ENCODE peak calls at places on chromosomes 7 and 10, in seven cellular contexts. P is heart left ventricle; N is RWPE2; E is right cardiac atrium; G is CD8-positive, alpha-beta memory T cell; B is GM23338; I is colonic mucosa. S is an unnamed sample. For H3K4me1 and H3K27me3, the result is how much of the 10 kb centered on the place peaks cover.

GRCh38 chr10:21675157-21675796 is 141.2 kb downstream of the MLLT10 start:
- DNase-seq in P (no peak), N (no peak), E (no peak), G (no peak), B (peak), I (peak), S (no peak)

GRCh38 chr7:44323381-44324203 is 1.8 kb downstream of the CAMK2B start:
- DNase-seq in P (no peak), N (no peak), E (no peak), G (no peak), B (no peak), I (no peak), S (no peak)

GRCh38 chr7:70997275-70997674 is 134.7 kb upstream of the GALNT17 start:
- DNase-seq in P (no peak), N (no peak), E (no peak), G (no peak), B (no peak), I (no peak), S (no peak)

GRCh38 chr10:31650010-31650409 is 278.6 kb downstream of the ARHGAP12 start:
- DNase-seq in P (peak), N (no peak), E (peak), G (no peak), B (no peak), I (peak), S (peak)

GRCh38 chr10:21969326-21970287 is 33.9 kb downstream of the DNAJC1 start:
- DNase-seq in P (no peak), N (no peak), E (no peak), G (no peak), B (no peak), I (no peak), S (no peak)

GRCh38 chr10:89269822-89270483 is 18.4 kb upstream of the LIPA start:
- DNase-seq in P (no peak), N (no peak), E (no peak), G (no peak), B (no peak), I (no peak), S (no peak)

GRCh38 chr10:90718185-90718584 is 139.7 kb downstream of the HTR7 start:
- DNase-seq in P (no peak), N (no peak), E (no peak), G (no peak), B (no peak), I (no peak), S (no peak)

GRCh38 chr7:94297397-94297838 is 97.3 kb upstream of the COL1A2 start:
- DNase-seq in P (peak), N (no peak), E (peak), G (no peak), B (no peak), I (peak), S (peak)

GRCh38 chr10:11798862-11799735 is 24.1 kb upstream of the PROSER2 start:
- DNase-seq in P (no peak), N (no peak), E (no peak), G (no peak), B (peak), I (no peak), S (peak)

DNA sequence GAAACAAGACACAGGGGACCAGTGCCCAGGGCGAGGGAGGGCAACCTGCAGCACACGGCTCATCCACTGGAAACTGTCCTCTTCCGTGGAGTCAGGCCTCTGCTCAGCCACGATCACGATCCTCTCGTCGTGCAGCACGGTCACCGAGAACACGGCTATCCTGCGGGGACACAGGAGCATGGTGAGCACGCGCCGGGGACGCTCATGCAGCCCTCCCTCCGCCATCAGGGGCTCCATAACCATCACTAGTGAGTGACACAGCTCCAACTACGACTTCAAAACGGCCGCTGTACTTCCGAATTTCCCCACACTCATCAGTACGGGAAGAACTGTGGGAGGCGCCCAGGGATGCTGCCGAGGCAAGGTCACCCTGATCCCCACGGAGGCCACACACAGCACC is 227.9 kb downstream of the ZMYND11 start:
- DNase-seq in P (no peak), N (no peak), E (no peak), G (no peak), B (no peak), I (no peak), S (no peak)
- H3K4me3 ChIP-seq in P (no peak), N (no peak), E (no peak), G (no peak), B (no peak), I (no peak), S (no peak)

DNA sequence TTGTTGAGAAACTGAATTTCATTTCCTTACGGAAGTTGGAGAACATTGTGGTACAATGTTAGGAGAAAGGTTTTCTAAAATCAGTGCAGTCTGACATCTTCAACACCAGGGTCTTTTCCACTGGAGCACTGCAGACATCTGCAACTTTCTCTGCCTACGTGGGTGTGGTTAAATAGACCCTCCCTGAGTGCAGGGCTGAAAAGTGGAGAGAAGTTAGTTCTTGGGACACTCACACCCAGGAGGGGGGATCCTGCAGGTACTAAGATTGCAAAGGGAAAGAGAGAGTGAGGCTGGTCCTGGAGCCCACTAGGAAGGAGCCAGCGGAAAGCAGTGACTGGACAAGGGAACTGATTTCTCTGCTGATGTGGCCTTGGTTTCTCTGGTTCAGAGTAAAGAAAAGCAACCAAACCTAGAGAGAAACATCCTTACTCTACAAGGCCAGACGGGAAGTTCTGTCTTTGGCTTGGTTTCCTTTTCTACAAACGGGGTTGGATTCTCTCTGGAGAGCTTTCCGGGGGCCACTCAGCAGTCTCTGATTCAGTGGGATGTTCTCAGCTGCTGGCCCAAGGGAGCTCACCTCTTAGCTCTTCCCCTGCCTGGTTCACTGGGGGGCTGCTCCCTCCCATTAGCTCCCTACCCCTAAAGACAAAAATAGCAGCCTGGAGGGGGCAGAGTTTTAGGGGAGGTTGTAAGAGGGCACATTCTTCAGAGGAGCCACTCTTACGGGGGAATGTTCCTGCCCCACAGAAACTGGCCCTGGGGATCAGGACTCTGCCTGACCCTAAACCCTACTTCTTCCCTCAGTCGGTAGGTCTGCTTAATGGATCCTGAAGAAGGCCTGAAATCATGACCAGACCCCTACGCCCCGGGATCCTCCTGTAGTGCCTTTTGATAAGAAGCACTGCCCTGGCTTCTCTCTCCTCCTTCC is 2.7 kb downstream of the UPP1 start:
- DNase-seq in P (no peak), N (no peak), E (no peak), G (no peak), B (no peak), I (peak), S (no peak)
- H3K4me1 ChIP-seq in P (under half), N (half or more), E (under half), G (half or more), B (under half), I (under half), S (under half)

GRCh38 chr7:36366005-36366583 is 23.6 kb upstream of the ANLN start:
- DNase-seq in P (no peak), N (no peak), E (no peak), G (no peak), B (no peak), I (no peak), S (no peak)
- H3K27me3 ChIP-seq in P (under half), N (under half), E (under half), G (under half), B (half or more), I (under half), S (under half)

GRCh38 chr10:119365773-119366640 is 158.6 kb downstream of the GRK5 start:
- DNase-seq in P (peak), N (no peak), E (no peak), G (no peak), B (no peak), I (no peak), S (no peak)

GRCh38 chr10:119368581-119368980 is 161.2 kb downstream of the GRK5 start:
- DNase-seq in P (peak), N (no peak), E (no peak), G (no peak), B (no peak), I (no peak), S (no peak)

GRCh38 chr10:119368991-119369869 is 161.9 kb downstream of the GRK5 start:
- DNase-seq in P (peak), N (no peak), E (no peak), G (no peak), B (no peak), I (no peak), S (no peak)

GRCh38 chr10:119370046-119370770 is 162.8 kb downstream of the GRK5 start:
- DNase-seq in P (peak), N (no peak), E (peak), G (no peak), B (no peak), I (no peak), S (no peak)

DNA sequence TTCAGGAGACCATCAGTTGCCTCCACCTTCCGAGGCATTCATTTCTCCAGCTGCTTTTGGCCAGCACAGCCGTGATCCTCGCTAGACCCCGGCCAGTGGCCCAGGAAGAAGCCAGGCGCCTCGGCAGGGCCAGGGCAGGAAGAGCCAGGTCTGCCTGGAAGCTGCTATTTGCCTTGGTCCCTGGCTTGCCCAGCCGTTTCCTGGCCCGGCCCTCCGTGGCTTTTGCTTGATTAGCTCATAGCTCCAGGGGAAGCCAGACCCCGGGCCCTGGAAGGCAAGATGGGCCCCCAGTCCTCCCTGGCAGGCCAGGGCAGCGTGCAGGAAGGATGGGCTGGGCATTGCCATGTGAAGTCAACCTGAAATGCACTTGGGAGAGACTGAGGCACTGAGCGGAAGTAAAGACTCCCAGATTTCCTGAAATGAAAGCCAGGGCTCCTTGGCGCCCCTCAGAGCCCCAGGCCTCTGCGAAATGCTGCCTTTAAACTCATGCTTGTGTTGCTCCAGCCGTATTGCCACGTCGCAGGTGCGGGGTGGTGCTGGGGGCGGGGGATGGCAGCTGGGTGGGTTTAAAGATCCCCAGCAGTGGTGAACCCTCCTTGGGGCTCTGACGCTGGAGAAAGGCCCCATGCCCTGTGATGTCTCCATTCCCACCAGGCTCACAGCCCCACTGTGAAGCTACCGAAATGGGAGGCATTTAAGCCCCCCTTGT is 160.6 kb downstream of the GRK5 start:
- DNase-seq in P (peak), N (no peak), E (no peak), G (no peak), B (no peak), I (no peak), S (no peak)
- H3K4me3 ChIP-seq in P (no peak), N (no peak), E (no peak), G (no peak), B (no peak), I (no peak), S (no peak)

DNA sequence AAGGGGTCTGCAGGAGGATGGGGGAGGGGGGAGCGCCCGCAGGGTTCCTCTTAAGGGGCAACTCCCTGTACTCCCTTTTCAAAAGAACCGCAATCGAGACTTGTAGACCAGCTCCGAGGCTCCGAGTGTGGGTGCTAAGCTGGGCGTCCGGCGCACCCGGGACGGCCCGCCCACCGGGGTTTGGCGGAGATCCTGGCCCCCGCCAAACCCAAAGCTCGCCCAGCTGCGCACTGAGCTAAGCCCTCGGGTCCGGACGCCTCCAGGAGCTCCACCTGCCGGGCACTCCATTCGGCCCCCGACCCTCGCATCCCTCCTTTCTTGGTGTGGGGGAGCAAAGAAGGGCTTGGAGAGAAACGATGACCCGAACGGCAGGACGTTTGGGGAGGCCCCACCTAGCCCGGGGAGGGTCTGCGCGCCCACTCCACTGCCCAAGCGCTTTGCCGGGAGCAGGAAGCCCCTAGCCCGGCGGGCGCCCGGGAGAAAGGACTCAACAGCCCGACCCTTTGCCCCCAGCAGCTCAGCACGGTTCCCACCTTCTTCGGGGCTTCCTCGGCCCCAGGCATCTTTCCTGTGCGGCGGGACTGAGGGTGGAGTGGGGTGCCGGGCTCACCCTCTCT is 649 bp downstream of the AFAP1L2 start:
- DNase-seq in P (peak), N (no peak), E (peak), G (no peak), B (peak), I (peak), S (peak)
- H3K4me1 ChIP-seq in P (under half), N (under half), E (under half), G (under half), B (under half), I (under half), S (under half)

DNA sequence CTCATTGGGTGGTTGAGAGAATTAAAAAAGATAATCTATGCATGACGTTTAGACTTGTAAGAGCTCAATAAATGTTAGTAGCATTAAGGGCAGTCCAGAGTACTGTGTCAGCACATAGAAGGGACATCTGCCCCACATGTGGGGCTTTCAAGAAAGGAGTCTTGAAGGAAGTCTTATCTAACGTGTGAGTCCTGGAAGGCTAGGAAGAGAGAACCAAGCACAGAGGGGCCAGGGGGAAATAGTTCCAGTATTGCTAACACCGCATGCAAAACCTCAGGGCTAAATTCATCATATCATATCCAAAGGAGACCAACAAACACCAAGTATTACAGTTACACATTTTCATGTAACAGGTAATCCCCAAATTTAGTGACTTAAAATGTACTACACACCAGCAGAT is 122.7 kb downstream of the AOAH start:
- DNase-seq in P (no peak), N (no peak), E (no peak), G (no peak), B (no peak), I (no peak), S (no peak)
- H3K27me3 ChIP-seq in P (under half), N (under half), E (under half), G (under half), B (under half), I (under half), S (under half)

GRCh38 chr10:100348389-100348927 is 1.4 kb downstream of the SCD start:
- DNase-seq in P (no peak), N (no peak), E (no peak), G (no peak), B (no peak), I (no peak), S (no peak)

GRCh38 chr10:100350914-100351485 is 4.0 kb downstream of the SCD start:
- DNase-seq in P (no peak), N (no peak), E (no peak), G (no peak), B (no peak), I (no peak), S (no peak)

GRCh38 chr10:100349087-100349486 is 2.1 kb downstream of the SCD start:
- DNase-seq in P (no peak), N (no peak), E (no peak), G (no peak), B (no peak), I (no peak), S (no peak)

GRCh38 chr10:100347568-100348195 is 649 bp downstream of the SCD start:
- DNase-seq in P (no peak), N (no peak), E (no peak), G (no peak), B (no peak), I (peak), S (no peak)

DNA sequence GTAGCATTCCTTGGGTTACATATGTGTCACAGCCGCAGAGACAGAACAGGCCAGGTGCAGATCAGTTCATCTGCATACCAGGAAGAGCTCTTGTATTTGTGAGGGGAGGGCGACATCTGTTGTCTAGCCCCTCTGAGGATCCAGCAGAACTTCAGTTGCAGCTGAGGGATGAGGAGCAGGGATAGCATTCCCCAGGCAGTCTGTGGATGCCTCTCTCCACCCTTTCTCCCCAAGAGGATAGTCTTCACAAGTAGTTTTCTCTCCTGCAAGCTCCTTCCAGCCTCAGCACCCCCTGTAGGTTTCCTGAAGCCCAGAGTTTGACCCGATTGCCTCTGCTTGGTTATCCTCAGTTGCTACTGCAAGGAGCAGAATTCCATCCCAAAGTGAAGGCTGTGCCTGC is 2.6 kb downstream of the SCD start:
- DNase-seq in P (no peak), N (no peak), E (no peak), G (no peak), B (no peak), I (no peak), S (no peak)
- H3K4me3 ChIP-seq in P (no peak), N (peak), E (no peak), G (peak), B (peak), I (no peak), S (no peak)

GRCh38 chr7:101725911-101726310 is 91.5 kb upstream of the CUX1 start:
- DNase-seq in P (no peak), N (no peak), E (no peak), G (no peak), B (no peak), I (no peak), S (no peak)

GRCh38 chr7:101724957-101725356 is 92.5 kb upstream of the CUX1 start:
- DNase-seq in P (no peak), N (no peak), E (no peak), G (no peak), B (no peak), I (no peak), S (no peak)

GRCh38 chr7:101722247-101722646 is 93.2 kb upstream of the MYL10 start:
- DNase-seq in P (no peak), N (no peak), E (no peak), G (no peak), B (no peak), I (no peak), S (no peak)

GRCh38 chr7:101727184-101727583 is 90.2 kb upstream of the CUX1 start:
- DNase-seq in P (no peak), N (no peak), E (no peak), G (no peak), B (no peak), I (no peak), S (no peak)

DNA sequence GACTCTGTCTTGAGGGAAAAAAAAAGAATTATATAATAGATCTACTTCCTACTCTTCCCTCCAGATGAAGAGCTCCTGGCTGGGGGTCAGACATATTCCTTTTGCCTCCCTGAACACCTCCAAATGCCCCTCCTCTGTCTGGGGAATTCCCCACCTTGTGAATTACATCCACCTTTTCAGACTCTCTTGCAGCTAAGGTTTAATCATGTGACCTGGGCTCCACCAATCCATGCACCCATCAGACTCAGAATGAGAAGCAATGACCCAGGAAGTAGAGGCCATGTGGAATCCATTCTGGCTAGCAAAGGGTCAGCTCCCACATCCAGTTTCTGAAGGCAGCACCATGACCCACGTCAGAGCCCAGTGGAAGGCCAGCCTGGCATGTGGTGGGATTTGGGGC is 93.6 kb upstream of the CUX1 start:
- DNase-seq in P (no peak), N (no peak), E (no peak), G (no peak), B (no peak), I (no peak), S (no peak)
- H3K4me1 ChIP-seq in P (under half), N (under half), E (under half), G (under half), B (under half), I (under half), S (under half)

DNA sequence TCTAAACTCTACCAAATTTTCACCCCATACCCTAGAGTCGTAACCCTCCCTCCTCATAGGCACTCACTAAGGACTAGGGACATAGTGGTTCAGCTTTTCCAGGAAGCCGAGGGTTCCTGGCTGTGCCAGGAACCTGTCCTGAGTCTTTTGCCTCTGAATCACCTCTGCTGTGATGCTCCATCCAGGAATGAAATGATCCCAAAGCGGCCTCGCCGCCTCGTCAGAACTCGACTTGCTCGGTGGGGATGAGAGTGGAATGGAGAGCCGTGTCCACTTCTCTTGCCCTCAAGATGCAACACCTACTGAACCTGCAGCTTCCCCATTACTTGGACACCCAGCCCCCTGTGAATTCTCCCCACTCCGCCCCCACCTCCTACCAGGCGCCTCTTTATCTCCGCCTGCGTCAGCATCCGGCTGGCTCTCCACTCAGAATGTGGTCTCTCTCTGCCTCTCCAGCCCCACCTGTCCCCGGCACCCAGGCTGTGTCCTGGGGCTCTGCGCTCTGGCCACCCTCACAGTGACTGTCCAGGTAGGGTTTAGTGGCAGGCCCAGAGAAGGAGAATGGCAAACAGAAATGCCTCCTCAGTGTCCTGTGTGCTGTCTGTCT is 366.1 kb upstream of the ZNF32 start:
- DNase-seq in P (no peak), N (no peak), E (no peak), G (no peak), B (no peak), I (no peak), S (no peak)
- H3K27me3 ChIP-seq in P (under half), N (under half), E (under half), G (under half), B (under half), I (under half), S (under half)